ENCODE peak calls at places on chromosomes 3 and 15, in four cellular contexts. P is activated naive CD4-positive, alpha-beta T cell treated with anti-CD3 and anti-CD28 coated beads, Interleukin-2, amount 50 U/mL, for 16 hours; W is IMR-90; T is lower lobe of right lung. S is an unnamed sample.

GRCh38 chr15:100704281-100705055 is 102.1 kb downstream of the ASB7 start:
- DNase-seq in P (no peak), T (no peak), W (peak), S (no peak)

GRCh38 chr15:39786444-39787056 is 3.9 kb upstream of the FSIP1 start:
- DNase-seq in P (no peak), W (peak), T (no peak), S (no peak)

GRCh38 chr15:92051726-92052125 is 198.2 kb downstream of the SLCO3A1 start:
- DNase-seq in P (no peak), W (no peak), T (no peak), S (no peak)

GRCh38 chr3:146577662-146578061 is 27.5 kb downstream of the PLSCR5 start:
- DNase-seq in W (peak), P (no peak), T (no peak), S (no peak)

GRCh38 chr3:129327510-129327909 is 48.8 kb downstream of the HMCES start:
- DNase-seq in P (no peak), W (no peak), T (no peak), S (no peak)

GRCh38 chr15:85027033-85027380 is 45.4 kb downstream of the PDE8A start:
- DNase-seq in W (no peak), P (no peak), T (no peak), S (no peak)

GRCh38 chr3:63779227-63779626 is 39.9 kb upstream of the C3orf49 start:
- DNase-seq in P (no peak), T (no peak), W (no peak), S (no peak)

GRCh38 chr3:51711352-51712019 is 4.6 kb downstream of the GRM2 start:
- DNase-seq in P (peak), T (no peak), W (no peak), S (no peak)

GRCh38 chr3:155078959-155079794 is 942 bp upstream of the MME start:
- DNase-seq in W (peak), T (no peak), P (no peak), S (no peak)

GRCh38 chr15:71469393-71469792 is 341.0 kb upstream of the NR2E3 start:
- DNase-seq in T (no peak), W (peak), P (no peak), S (no peak)

GRCh38 chr3:50160561-50160983 is 5.4 kb downstream of the SEMA3F start:
- DNase-seq in T (no peak), P (no peak), W (no peak), S (no peak)

GRCh38 chr3:97882975-97883598 is 61.3 kb downstream of the CRYBG3 start:
- DNase-seq in W (peak), P (no peak), T (peak), S (no peak)

GRCh38 chr15:50190723-50191122 is 8.7 kb downstream of the SLC27A2 start:
- DNase-seq in T (no peak), W (no peak), P (no peak), S (no peak)

GRCh38 chr3:63141-63845 is 133.3 kb upstream of the CHL1 start:
- DNase-seq in P (no peak), W (no peak), T (no peak), S (no peak)

GRCh38 chr3:130342821-130343661 is 2.4 kb upstream of the COL6A5 start:
- DNase-seq in P (no peak), W (no peak), T (no peak), S (no peak)

GRCh38 chr3:50390523-50391177 is 31.3 kb upstream of the TMEM115 start:
- DNase-seq in W (no peak), P (no peak), T (peak), S (no peak)

GRCh38 chr3:148903022-148903442 is 37.9 kb downstream of the CPA3 start:
- DNase-seq in P (no peak), T (no peak), W (peak), S (no peak)

GRCh38 chr15:50049871-50050270 is 69.2 kb downstream of the ATP8B4 start:
- DNase-seq in P (no peak), T (no peak), W (peak), S (no peak)